ENCODE peak calls at places on chromosomes 7 and 10, in four cellular contexts. One of them, this sample, is unnamed.

GRCh38 chr7:116715087-116715486 is 43.1 kb downstream of the MET start:
- DNase-seq in CD14-positive monocyte: no peak
- DNase-seq in foreskin fibroblast: peak
- DNase-seq in heart left ventricle: no peak
- DNase-seq in this sample: no peak

GRCh38 chr10:75672842-75673241 is 241.4 kb downstream of the LRMDA start:
- DNase-seq in CD14-positive monocyte: no peak
- DNase-seq in foreskin fibroblast: no peak
- DNase-seq in heart left ventricle: no peak
- DNase-seq in this sample: no peak

GRCh38 chr10:69477968-69478597 is 26.8 kb downstream of the TSPAN15 start:
- DNase-seq in CD14-positive monocyte: no peak
- DNase-seq in foreskin fibroblast: no peak
- DNase-seq in heart left ventricle: no peak
- DNase-seq in this sample: no peak

GRCh38 chr10:99431190-99431549 is 746 bp upstream of the GOT1 start:
- DNase-seq in CD14-positive monocyte: peak
- DNase-seq in foreskin fibroblast: peak
- DNase-seq in heart left ventricle: peak
- DNase-seq in this sample: no peak

GRCh38 chr7:73606801-73607691 is 17.3 kb downstream of the MLXIPL start:
- DNase-seq in CD14-positive monocyte: no peak
- DNase-seq in foreskin fibroblast: no peak
- DNase-seq in heart left ventricle: peak
- DNase-seq in this sample: peak

GRCh38 chr7:50795831-50796230 is 13.1 kb upstream of the GRB10 start:
- DNase-seq in CD14-positive monocyte: no peak
- DNase-seq in foreskin fibroblast: no peak
- DNase-seq in heart left ventricle: no peak
- DNase-seq in this sample: no peak

GRCh38 chr7:128425851-128426250 is 16.1 kb upstream of the IMPDH1 start:
- DNase-seq in CD14-positive monocyte: peak
- DNase-seq in foreskin fibroblast: peak
- DNase-seq in heart left ventricle: peak
- DNase-seq in this sample: peak

GRCh38 chr10:132651511-132652029 is 114.0 kb downstream of the INPP5A start:
- DNase-seq in CD14-positive monocyte: no peak
- DNase-seq in foreskin fibroblast: no peak
- DNase-seq in heart left ventricle: no peak
- DNase-seq in this sample: no peak

GRCh38 chr10:98106531-98106930 is 27.9 kb upstream of the R3HCC1L start:
- DNase-seq in CD14-positive monocyte: no peak
- DNase-seq in foreskin fibroblast: no peak
- DNase-seq in heart left ventricle: no peak
- DNase-seq in this sample: no peak

GRCh38 chr10:8369666-8370065 is 315.2 kb downstream of the GATA3 start:
- DNase-seq in CD14-positive monocyte: no peak
- DNase-seq in foreskin fibroblast: no peak
- DNase-seq in heart left ventricle: peak
- DNase-seq in this sample: no peak

GRCh38 chr7:21542891-21543527 is at the start of gene DNAH11:
- DNase-seq in CD14-positive monocyte: no peak
- DNase-seq in foreskin fibroblast: peak
- DNase-seq in heart left ventricle: no peak
- DNase-seq in this sample: no peak

GRCh38 chr10:94673614-94674321 is 9.8 kb upstream of the CYP2C18 start:
- DNase-seq in CD14-positive monocyte: no peak
- DNase-seq in foreskin fibroblast: no peak
- DNase-seq in heart left ventricle: no peak
- DNase-seq in this sample: no peak

GRCh38 chr7:21365866-21366624 is 61.8 kb upstream of the SP4 start:
- DNase-seq in CD14-positive monocyte: no peak
- DNase-seq in foreskin fibroblast: no peak
- DNase-seq in heart left ventricle: no peak
- DNase-seq in this sample: no peak

GRCh38 chr10:9061871-9062270 is 1007.4 kb downstream of the GATA3 start:
- DNase-seq in CD14-positive monocyte: no peak
- DNase-seq in foreskin fibroblast: no peak
- DNase-seq in heart left ventricle: no peak
- DNase-seq in this sample: no peak

GRCh38 chr10:50805981-50806622 is 66.4 kb downstream of the ASAH2B start:
- DNase-seq in CD14-positive monocyte: no peak
- DNase-seq in foreskin fibroblast: no peak
- DNase-seq in heart left ventricle: no peak
- DNase-seq in this sample: no peak

GRCh38 chr7:14377646-14378266 is 388.3 kb upstream of the ETV1 start:
- DNase-seq in CD14-positive monocyte: no peak
- DNase-seq in foreskin fibroblast: peak
- DNase-seq in heart left ventricle: no peak
- DNase-seq in this sample: no peak

GRCh38 chr10:96188911-96189310 is 58.8 kb downstream of the ZNF518A start:
- DNase-seq in CD14-positive monocyte: no peak
- DNase-seq in foreskin fibroblast: peak
- DNase-seq in heart left ventricle: no peak
- DNase-seq in this sample: no peak

GRCh38 chr10:77296534-77297369 is 340.9 kb downstream of the KCNMA1 start:
- DNase-seq in CD14-positive monocyte: no peak
- DNase-seq in foreskin fibroblast: no peak
- DNase-seq in heart left ventricle: no peak
- DNase-seq in this sample: no peak
- TF ChIP-seq CTCF in CD14-positive monocyte: no peak
- TF ChIP-seq CTCF in foreskin fibroblast: no peak
- TF ChIP-seq CTCF in heart left ventricle: no peak
- TF ChIP-seq CTCF in this sample: no peak

GRCh38 chr7:4645241-4645640 is 36.9 kb upstream of the FOXK1 start:
- DNase-seq in CD14-positive monocyte: no peak
- DNase-seq in foreskin fibroblast: no peak
- DNase-seq in heart left ventricle: no peak
- DNase-seq in this sample: no peak

GRCh38 chr7:4641091-4641666 is 40.9 kb upstream of the FOXK1 start:
- DNase-seq in CD14-positive monocyte: no peak
- DNase-seq in foreskin fibroblast: no peak
- DNase-seq in heart left ventricle: no peak
- DNase-seq in this sample: no peak

GRCh38 chr7:4638781-4639575 is 43.1 kb upstream of the FOXK1 start:
- DNase-seq in CD14-positive monocyte: no peak
- DNase-seq in foreskin fibroblast: no peak
- DNase-seq in heart left ventricle: no peak
- DNase-seq in this sample: no peak

GRCh38 chr7:4642468-4643203 is 39.5 kb upstream of the FOXK1 start:
- DNase-seq in CD14-positive monocyte: no peak
- DNase-seq in foreskin fibroblast: no peak
- DNase-seq in heart left ventricle: no peak
- DNase-seq in this sample: no peak

DNA sequence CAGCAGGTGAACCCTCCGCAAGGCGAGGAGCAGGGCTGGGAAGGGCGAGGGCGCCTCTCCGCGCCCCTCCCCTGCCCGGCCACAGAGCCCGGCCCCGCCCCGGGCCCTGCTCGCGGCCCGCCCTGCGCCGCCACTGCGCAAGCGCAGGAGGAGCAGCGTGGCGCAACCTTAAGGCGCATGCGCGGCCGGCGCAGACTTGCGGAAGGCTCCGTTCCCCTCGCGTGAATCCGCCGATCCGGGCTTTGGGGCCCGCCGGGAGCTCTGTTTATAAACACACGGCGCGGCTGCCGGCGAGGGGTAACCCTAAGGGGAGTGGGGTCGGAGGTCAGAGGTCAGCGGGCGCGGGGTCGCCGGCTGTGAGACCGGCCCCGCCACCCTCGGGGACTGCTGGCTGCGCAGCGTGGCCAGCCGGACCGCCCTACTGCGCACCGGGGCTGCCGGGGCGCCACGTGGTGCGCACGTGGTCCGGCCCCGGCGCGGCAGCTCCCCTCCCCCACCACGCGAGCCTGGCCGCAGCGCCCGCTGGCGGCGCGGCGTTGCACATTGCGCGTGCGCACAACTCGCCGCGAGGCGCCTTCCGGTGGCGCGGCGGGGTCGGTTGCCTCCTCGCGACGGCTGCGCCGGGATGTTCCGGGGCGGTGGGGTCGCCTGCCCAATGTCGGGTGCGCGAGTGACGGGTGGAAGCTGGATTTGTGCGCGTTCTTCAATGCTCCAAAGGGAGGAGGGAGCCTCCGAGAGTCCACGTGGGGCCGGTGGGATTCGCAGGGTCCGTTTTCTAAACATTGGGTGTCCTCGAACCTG is 40.2 kb upstream of the FOXK1 start:
- DNase-seq in CD14-positive monocyte: peak
- DNase-seq in foreskin fibroblast: peak
- DNase-seq in heart left ventricle: peak
- DNase-seq in this sample: peak
- TF ChIP-seq CTCF in CD14-positive monocyte: peak
- TF ChIP-seq CTCF in foreskin fibroblast: peak
- TF ChIP-seq CTCF in heart left ventricle: no peak
- TF ChIP-seq CTCF in this sample: peak

DNA sequence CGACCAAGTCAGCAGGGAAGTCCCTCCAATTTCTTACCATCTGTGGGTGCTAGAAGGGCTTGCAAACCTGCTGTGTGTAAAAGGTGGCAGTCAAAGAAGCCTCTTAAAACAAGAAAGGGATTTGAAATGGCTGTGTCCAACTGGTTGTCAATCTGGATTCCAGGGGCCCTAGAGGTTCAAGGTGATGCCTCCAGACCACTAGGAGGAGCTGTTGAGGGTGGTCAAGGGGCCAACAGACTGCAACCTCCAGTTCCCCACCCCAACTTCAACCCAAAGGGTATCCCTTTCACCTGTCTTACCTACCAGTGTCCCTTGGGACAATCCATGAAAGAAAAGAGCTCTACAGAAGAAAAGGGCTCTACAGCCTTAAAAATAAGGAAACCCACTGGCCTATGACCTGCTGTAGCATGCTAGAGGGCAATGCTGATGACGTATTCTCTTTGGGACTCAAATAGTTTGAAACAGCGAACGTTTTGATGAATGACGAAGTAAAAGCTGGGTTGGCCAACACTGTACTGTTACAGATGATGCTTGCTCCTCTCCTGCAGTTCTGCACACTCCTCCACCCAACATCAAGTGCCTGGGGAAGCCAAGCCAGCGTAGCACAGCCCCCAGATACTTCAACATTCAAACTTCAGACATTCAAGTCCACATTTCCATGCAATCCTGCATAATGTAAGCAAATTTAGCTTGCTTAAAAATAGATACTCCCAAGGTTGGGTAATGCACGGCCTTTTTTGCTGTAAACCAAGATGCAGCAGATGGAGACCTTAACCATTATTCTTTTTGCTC is 46.0 kb upstream of the WDR11 start:
- DNase-seq in CD14-positive monocyte: no peak
- DNase-seq in foreskin fibroblast: no peak
- DNase-seq in heart left ventricle: no peak
- DNase-seq in this sample: no peak
- TF ChIP-seq CTCF in CD14-positive monocyte: no peak
- TF ChIP-seq CTCF in foreskin fibroblast: no peak
- TF ChIP-seq CTCF in heart left ventricle: no peak
- TF ChIP-seq CTCF in this sample: no peak

GRCh38 chr7:100897111-100897608 is 1.5 kb upstream of the ACHE start:
- DNase-seq in CD14-positive monocyte: no peak
- DNase-seq in foreskin fibroblast: no peak
- DNase-seq in heart left ventricle: no peak
- DNase-seq in this sample: peak
- TF ChIP-seq CTCF in CD14-positive monocyte: peak
- TF ChIP-seq CTCF in foreskin fibroblast: peak
- TF ChIP-seq CTCF in heart left ventricle: peak
- TF ChIP-seq CTCF in this sample: peak

GRCh38 chr10:89789188-89789587 is 87.8 kb downstream of the KIF20B start:
- DNase-seq in CD14-positive monocyte: no peak
- DNase-seq in foreskin fibroblast: no peak
- DNase-seq in heart left ventricle: no peak
- DNase-seq in this sample: no peak

GRCh38 chr10:89795840-89796239 is 94.5 kb downstream of the KIF20B start:
- DNase-seq in CD14-positive monocyte: no peak
- DNase-seq in foreskin fibroblast: no peak
- DNase-seq in heart left ventricle: no peak
- DNase-seq in this sample: no peak

GRCh38 chr10:89798092-89798491 is 96.7 kb downstream of the KIF20B start:
- DNase-seq in CD14-positive monocyte: no peak
- DNase-seq in foreskin fibroblast: no peak
- DNase-seq in heart left ventricle: no peak
- DNase-seq in this sample: no peak

GRCh38 chr10:89792187-89792586 is 90.8 kb downstream of the KIF20B start:
- DNase-seq in CD14-positive monocyte: no peak
- DNase-seq in foreskin fibroblast: no peak
- DNase-seq in heart left ventricle: no peak
- DNase-seq in this sample: no peak

GRCh38 chr10:89793649-89794254 is 92.4 kb downstream of the KIF20B start:
- DNase-seq in CD14-positive monocyte: no peak
- DNase-seq in foreskin fibroblast: peak
- DNase-seq in heart left ventricle: peak
- DNase-seq in this sample: no peak
- TF ChIP-seq CTCF in CD14-positive monocyte: peak
- TF ChIP-seq CTCF in foreskin fibroblast: peak
- TF ChIP-seq CTCF in heart left ventricle: peak
- TF ChIP-seq CTCF in this sample: peak

GRCh38 chr7:37433166-37433565 is 15.5 kb downstream of the ELMO1 start:
- DNase-seq in CD14-positive monocyte: no peak
- DNase-seq in foreskin fibroblast: no peak
- DNase-seq in heart left ventricle: no peak
- DNase-seq in this sample: no peak
- TF ChIP-seq CTCF in CD14-positive monocyte: peak
- TF ChIP-seq CTCF in foreskin fibroblast: no peak
- TF ChIP-seq CTCF in heart left ventricle: peak
- TF ChIP-seq CTCF in this sample: no peak